ENCODE peak calls at places on chromosomes 16 and 17, in seven cellular contexts. Q is esophagus squamous epithelium, L is stomach, H is A549, B is sigmoid colon, N is uterus, D is testis. S is an unnamed sample.

GRCh38 chr17:78432226-78432894 is 53.9 kb downstream of the PGS1 start:
- DNase-seq in Q (no peak), L (no peak), H (no peak), B (no peak), N (no peak), D (no peak), S (no peak)

GRCh38 chr16:82720414-82720813 is 93.6 kb downstream of the CDH13 start:
- DNase-seq in Q (no peak), L (no peak), H (no peak), B (no peak), N (no peak), D (no peak), S (no peak)

GRCh38 chr17:79574108-79574507 is 36.7 kb downstream of the RBFOX3 start:
- DNase-seq in Q (no peak), L (no peak), H (no peak), B (peak; percentile 15), N (no peak), D (no peak), S (no peak)

GRCh38 chr16:70770291-70770967 is 30.5 kb downstream of the VAC14 start:
- DNase-seq in Q (no peak), L (no peak), H (no peak), B (no peak), N (no peak), D (no peak), S (no peak)

GRCh38 chr17:17745476-17746455 is 64.5 kb downstream of the RAI1 start:
- DNase-seq in Q (no peak), L (no peak), H (no peak), B (no peak), N (no peak), D (no peak), S (no peak)

GRCh38 chr16:31477220-31478216 is 5.4 kb upstream of the SLC5A2 start:
- DNase-seq in Q (no peak), L (peak; percentile 86), H (no peak), B (no peak), N (no peak), D (peak; percentile 72), S (no peak)

GRCh38 chr16:88691924-88692560 is 5.7 kb upstream of the SNAI3 start:
- DNase-seq in Q (no peak), L (no peak), H (no peak), B (no peak), N (no peak), D (no peak), S (no peak)

GRCh38 chr16:4115941-4116327 is 308 bp downstream of the ADCY9 start:
- DNase-seq in Q (no peak), L (no peak), H (no peak), B (no peak), N (no peak), D (no peak), S (no peak)

GRCh38 chr16:19236561-19236960 is 49.0 kb upstream of the CLEC19A start:
- DNase-seq in Q (no peak), L (peak; percentile 30), H (peak; percentile 53), B (no peak), N (no peak), D (no peak), S (no peak)

GRCh38 chr16:9447195-9447551 is 355.7 kb downstream of the HAPSTR1 start:
- DNase-seq in Q (no peak), L (peak; percentile 56), H (no peak), B (peak; percentile 67), N (no peak), D (no peak), S (peak; percentile 78)

GRCh38 chr16:31076319-31076718 is 2.1 kb downstream of the ZNF646 start:
- DNase-seq in Q (no peak), L (no peak), H (no peak), B (peak; percentile 58), N (no peak), D (no peak), S (no peak)

GRCh38 chr17:79995691-79996090 is 40.0 kb downstream of the TBC1D16 start:
- DNase-seq in Q (no peak), L (no peak), H (no peak), B (no peak), N (no peak), D (no peak), S (no peak)

GRCh38 chr17:10261098-10261497 is 62.7 kb upstream of the GAS7 start:
- DNase-seq in Q (no peak), L (no peak), H (no peak), B (no peak), N (no peak), D (no peak), S (no peak)

GRCh38 chr17:81097134-81097942 is 62.4 kb downstream of the BAIAP2 start:
- DNase-seq in Q (no peak), L (peak; percentile 74), H (peak; percentile 84), B (peak; percentile 93), N (peak; percentile 89), D (peak; percentile 88), S (peak; percentile 86)

GRCh38 chr16:65121870-65122723 is at the start of gene CDH11:
- DNase-seq in Q (no peak), L (peak; percentile 25), H (no peak), B (peak; percentile 78), N (peak; percentile 78), D (peak; percentile 60), S (peak; percentile 79)

GRCh38 chr16:66274335-66275110 is 92.0 kb upstream of the CDH5 start:
- DNase-seq in Q (no peak), L (no peak), H (peak; percentile 33), B (peak; percentile 34), N (no peak), D (no peak), S (no peak)

GRCh38 chr16:6032438-6032837 is 934.8 kb upstream of the EEF2KMT start:
- DNase-seq in Q (no peak), L (no peak), H (no peak), B (no peak), N (no peak), D (no peak), S (no peak)

GRCh38 chr17:69410671-69411070 is 3.8 kb upstream of the MAP2K6 start:
- DNase-seq in Q (no peak), L (no peak), H (no peak), B (no peak), N (no peak), D (no peak), S (no peak)

GRCh38 chr16:85334718-85335583 is 222.7 kb upstream of the CIBAR2 start:
- DNase-seq in Q (no peak), L (peak; percentile 91), H (no peak), B (no peak), N (no peak), D (no peak), S (peak; percentile 66)

GRCh38 chr17:76104896-76105231 is 1.3 kb upstream of the EXOC7 start:
- DNase-seq in Q (no peak), L (no peak), H (no peak), B (no peak), N (no peak), D (no peak), S (no peak)

DNA sequence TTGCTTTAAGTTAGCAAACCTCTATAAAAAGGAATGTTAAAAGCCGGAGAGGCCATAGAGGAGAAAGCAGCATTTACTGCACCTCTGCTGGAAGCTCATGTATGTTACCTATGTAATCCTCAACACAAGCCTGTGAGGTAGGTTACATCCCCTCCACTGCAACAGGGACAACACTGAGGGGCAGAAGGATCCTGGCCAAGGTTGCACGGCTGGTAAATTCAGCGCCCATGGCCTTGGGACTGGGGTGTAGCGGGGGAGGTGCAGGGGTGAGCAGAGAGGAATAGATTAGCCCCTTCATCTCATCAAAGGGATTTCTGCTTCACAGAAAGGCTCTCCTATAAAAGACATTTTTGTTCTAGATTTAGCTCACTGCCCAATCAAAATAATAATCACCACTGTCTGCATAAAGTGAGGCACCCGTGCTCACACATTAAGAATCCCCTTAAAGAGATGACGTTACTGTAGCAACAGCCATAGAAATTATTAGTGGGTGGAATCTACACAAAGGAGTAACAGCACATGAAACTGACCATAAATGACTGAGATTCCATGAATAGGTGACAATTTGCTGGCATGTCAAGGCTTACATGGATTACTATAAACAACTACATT is 3.3 kb downstream of the ZCCHC14 start:
- DNase-seq in Q (no peak), L (no peak), H (no peak), B (no peak), N (no peak), D (no peak), S (no peak)
- TF ChIP-seq POLR2A in Q (no peak), L (no peak), H (no peak), B (no peak), N (no peak), D (no peak), S (no peak)

GRCh38 chr17:49508061-49508865 is 13.2 kb downstream of the NGFR start:
- DNase-seq in Q (no peak), L (no peak), H (peak; percentile 78), B (no peak), N (no peak), D (no peak), S (no peak)
- H3K27ac ChIP-seq in Q (peak overlapping the region; percentile 15), L (no peak overlapping the region), H (no peak overlapping the region), B (no peak overlapping the region), N (no peak overlapping the region), D (no peak overlapping the region), S (no peak overlapping the region)

GRCh38 chr16:79838860-79839259 is 238.3 kb upstream of the MAF start:
- DNase-seq in Q (no peak), L (no peak), H (no peak), B (no peak), N (peak; percentile 78), D (no peak), S (no peak)

GRCh38 chr16:79839851-79840321 is 239.3 kb upstream of the MAF start:
- DNase-seq in Q (no peak), L (no peak), H (no peak), B (peak; percentile 71), N (no peak), D (peak; percentile 30), S (no peak)

GRCh38 chr16:79836129-79836528 is 235.6 kb upstream of the MAF start:
- DNase-seq in Q (no peak), L (no peak), H (no peak), B (no peak), N (peak; percentile 36), D (no peak), S (no peak)

GRCh38 chr16:79842197-79842596 is 241.7 kb upstream of the MAF start:
- DNase-seq in Q (no peak), L (no peak), H (no peak), B (no peak), N (no peak), D (no peak), S (no peak)

DNA sequence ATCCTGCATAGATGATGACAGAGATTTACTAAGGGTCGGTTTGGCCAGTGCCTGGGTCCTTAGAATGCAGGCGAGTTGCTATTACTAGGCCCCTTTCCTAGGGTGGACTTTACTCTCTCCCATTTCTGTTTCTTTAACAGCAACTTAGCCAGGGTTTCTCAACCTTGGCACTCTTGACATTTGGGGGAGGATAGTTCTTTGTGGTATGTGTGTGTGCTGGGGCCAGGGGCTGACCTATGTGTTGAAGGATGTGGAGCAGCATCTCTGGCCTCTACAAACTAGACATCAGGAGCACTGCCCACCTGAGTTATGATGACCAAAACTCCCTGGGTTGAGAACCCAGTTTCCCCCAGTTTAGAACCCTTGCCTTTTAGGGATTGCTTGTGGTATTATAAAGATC is 238.9 kb upstream of the MAF start:
- DNase-seq in Q (no peak), L (no peak), H (no peak), B (no peak), N (peak; percentile 65), D (no peak), S (no peak)
- TF ChIP-seq POLR2A in Q (no peak), L (no peak), H (no peak), B (no peak), N (no peak), D (no peak), S (no peak)

DNA sequence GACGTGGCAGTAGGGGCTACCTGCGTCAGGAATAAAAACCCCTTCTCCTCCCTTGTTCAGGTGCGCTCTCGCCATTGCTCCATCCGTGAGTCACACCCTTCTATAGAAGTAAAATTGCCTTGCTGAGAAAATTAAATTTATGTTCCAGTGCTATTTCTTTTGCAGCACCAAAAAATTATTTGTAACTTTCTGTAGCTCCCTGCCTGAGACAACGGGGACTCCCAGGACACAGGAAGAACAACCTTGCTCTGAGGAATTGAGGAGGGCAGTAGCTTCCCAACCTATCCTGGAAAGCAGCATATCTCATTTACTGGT is 85.4 kb downstream of the EMP2 start:
- DNase-seq in Q (no peak), L (no peak), H (no peak), B (no peak), N (no peak), D (no peak), S (no peak)
- H3K27ac ChIP-seq in Q (no peak overlapping the region), L (no peak overlapping the region), H (no peak overlapping the region), B (no peak overlapping the region), N (no peak overlapping the region), D (no peak overlapping the region), S (no peak overlapping the region)

S was measured in heart left ventricle.